ENCODE peak calls at places on chromosomes 7 and 10, in four cellular contexts. One of them, this sample, is unnamed.

GRCh38 chr10:114957122-114957521 is 19.1 kb downstream of the TRUB1 start:
- DNase-seq in RPMI7951: no peak
- DNase-seq in activated CD8-positive, alpha-beta T cell treated with anti-CD3 and anti-CD28 coated beads for 36 hours: no peak
- DNase-seq in caudate nucleus: no peak
- DNase-seq in this sample: no peak

GRCh38 chr7:115724400-115725056 is 306.0 kb downstream of the TFEC start:
- DNase-seq in RPMI7951: no peak
- DNase-seq in activated CD8-positive, alpha-beta T cell treated with anti-CD3 and anti-CD28 coated beads for 36 hours: no peak
- DNase-seq in caudate nucleus: no peak
- DNase-seq in this sample: no peak

GRCh38 chr10:24456319-24456718 is 247.4 kb downstream of the KIAA1217 start:
- DNase-seq in RPMI7951: peak; percentile 96
- DNase-seq in activated CD8-positive, alpha-beta T cell treated with anti-CD3 and anti-CD28 coated beads for 36 hours: no peak
- DNase-seq in caudate nucleus: no peak
- DNase-seq in this sample: no peak

GRCh38 chr7:4042402-4042801 is 639.7 kb upstream of the FOXK1 start:
- DNase-seq in RPMI7951: no peak
- DNase-seq in activated CD8-positive, alpha-beta T cell treated with anti-CD3 and anti-CD28 coated beads for 36 hours: no peak
- DNase-seq in caudate nucleus: no peak
- DNase-seq in this sample: no peak

GRCh38 chr10:119029613-119030420 is at the start of gene NANOS1:
- DNase-seq in RPMI7951: no peak
- DNase-seq in activated CD8-positive, alpha-beta T cell treated with anti-CD3 and anti-CD28 coated beads for 36 hours: peak; percentile 18
- DNase-seq in caudate nucleus: no peak
- DNase-seq in this sample: no peak

GRCh38 chr10:94687625-94688248 is 4.2 kb downstream of the CYP2C18 start:
- DNase-seq in RPMI7951: no peak
- DNase-seq in activated CD8-positive, alpha-beta T cell treated with anti-CD3 and anti-CD28 coated beads for 36 hours: no peak
- DNase-seq in caudate nucleus: no peak
- DNase-seq in this sample: no peak

GRCh38 chr7:90955641-90956207 is 308.5 kb upstream of the FZD1 start:
- DNase-seq in RPMI7951: no peak
- DNase-seq in activated CD8-positive, alpha-beta T cell treated with anti-CD3 and anti-CD28 coated beads for 36 hours: no peak
- DNase-seq in caudate nucleus: no peak
- DNase-seq in this sample: no peak

GRCh38 chr7:84370114-84370513 is 175.5 kb upstream of the SEMA3A start:
- DNase-seq in RPMI7951: no peak
- DNase-seq in activated CD8-positive, alpha-beta T cell treated with anti-CD3 and anti-CD28 coated beads for 36 hours: no peak
- DNase-seq in caudate nucleus: no peak
- DNase-seq in this sample: no peak

GRCh38 chr7:43199333-43199732 is 86.9 kb downstream of the HECW1 start:
- DNase-seq in RPMI7951: peak; percentile 51
- DNase-seq in activated CD8-positive, alpha-beta T cell treated with anti-CD3 and anti-CD28 coated beads for 36 hours: no peak
- DNase-seq in caudate nucleus: no peak
- DNase-seq in this sample: no peak

GRCh38 chr10:120940299-120940900 is 89.2 kb downstream of the WDR11 start:
- DNase-seq in RPMI7951: no peak
- DNase-seq in activated CD8-positive, alpha-beta T cell treated with anti-CD3 and anti-CD28 coated beads for 36 hours: no peak
- DNase-seq in caudate nucleus: no peak
- DNase-seq in this sample: no peak

GRCh38 chr10:95814011-95814727 is 58.2 kb downstream of the ENTPD1 start:
- DNase-seq in RPMI7951: peak; percentile 65
- DNase-seq in activated CD8-positive, alpha-beta T cell treated with anti-CD3 and anti-CD28 coated beads for 36 hours: no peak
- DNase-seq in caudate nucleus: no peak
- DNase-seq in this sample: no peak

GRCh38 chr10:28459453-28460144 is 73.3 kb upstream of the WAC start:
- DNase-seq in RPMI7951: no peak
- DNase-seq in activated CD8-positive, alpha-beta T cell treated with anti-CD3 and anti-CD28 coated beads for 36 hours: no peak
- DNase-seq in caudate nucleus: no peak
- DNase-seq in this sample: no peak

GRCh38 chr7:127943541-127944521 is 87.4 kb downstream of the LRRC4 start:
- DNase-seq in RPMI7951: no peak
- DNase-seq in activated CD8-positive, alpha-beta T cell treated with anti-CD3 and anti-CD28 coated beads for 36 hours: no peak
- DNase-seq in caudate nucleus: peak; percentile 80
- DNase-seq in this sample: peak; percentile 61

GRCh38 chr7:108660465-108660864 is 90.8 kb downstream of the DNAJB9 start:
- DNase-seq in RPMI7951: no peak
- DNase-seq in activated CD8-positive, alpha-beta T cell treated with anti-CD3 and anti-CD28 coated beads for 36 hours: no peak
- DNase-seq in caudate nucleus: no peak
- DNase-seq in this sample: no peak

GRCh38 chr7:116610210-116610609 is 61.8 kb upstream of the MET start:
- DNase-seq in RPMI7951: peak; percentile 85
- DNase-seq in activated CD8-positive, alpha-beta T cell treated with anti-CD3 and anti-CD28 coated beads for 36 hours: no peak
- DNase-seq in caudate nucleus: no peak
- DNase-seq in this sample: no peak

GRCh38 chr10:86837663-86838062 is 81.2 kb downstream of the BMPR1A start:
- DNase-seq in RPMI7951: no peak
- DNase-seq in activated CD8-positive, alpha-beta T cell treated with anti-CD3 and anti-CD28 coated beads for 36 hours: no peak
- DNase-seq in caudate nucleus: no peak
- DNase-seq in this sample: no peak

GRCh38 chr10:56360967-56361841 is at the start of gene ZWINT:
- DNase-seq in RPMI7951: peak; percentile 93
- DNase-seq in activated CD8-positive, alpha-beta T cell treated with anti-CD3 and anti-CD28 coated beads for 36 hours: peak; percentile 96
- DNase-seq in caudate nucleus: peak; percentile 94
- DNase-seq in this sample: peak; percentile 84

GRCh38 chr10:71860243-71861029 is 9.4 kb upstream of the PSAP start:
- DNase-seq in RPMI7951: peak; percentile 99
- DNase-seq in activated CD8-positive, alpha-beta T cell treated with anti-CD3 and anti-CD28 coated beads for 36 hours: peak; percentile 53
- DNase-seq in caudate nucleus: peak; percentile 91
- DNase-seq in this sample: peak; percentile 95

GRCh38 chr10:21032587-21033319 is 135.6 kb upstream of the NEBL start:
- DNase-seq in RPMI7951: no peak
- DNase-seq in activated CD8-positive, alpha-beta T cell treated with anti-CD3 and anti-CD28 coated beads for 36 hours: no peak
- DNase-seq in caudate nucleus: no peak
- DNase-seq in this sample: no peak

GRCh38 chr10:114401195-114401741 is 3.0 kb downstream of the AFAP1L2 start:
- DNase-seq in RPMI7951: peak; percentile 64
- DNase-seq in activated CD8-positive, alpha-beta T cell treated with anti-CD3 and anti-CD28 coated beads for 36 hours: no peak
- DNase-seq in caudate nucleus: peak; percentile 5
- DNase-seq in this sample: no peak

GRCh38 chr7:127530148-127530547 is 55.2 kb downstream of the GCC1 start:
- DNase-seq in RPMI7951: no peak
- DNase-seq in activated CD8-positive, alpha-beta T cell treated with anti-CD3 and anti-CD28 coated beads for 36 hours: no peak
- DNase-seq in caudate nucleus: no peak
- DNase-seq in this sample: no peak

GRCh38 chr7:30445770-30446169 is 32.8 kb downstream of the NOD1 start:
- DNase-seq in RPMI7951: peak; percentile 18
- DNase-seq in activated CD8-positive, alpha-beta T cell treated with anti-CD3 and anti-CD28 coated beads for 36 hours: peak; percentile 89
- DNase-seq in caudate nucleus: no peak
- DNase-seq in this sample: no peak

GRCh38 chr7:137169282-137169698 is 174.2 kb downstream of the PTN start:
- DNase-seq in RPMI7951: peak; percentile 86
- DNase-seq in activated CD8-positive, alpha-beta T cell treated with anti-CD3 and anti-CD28 coated beads for 36 hours: peak; percentile 2
- DNase-seq in caudate nucleus: peak; percentile 55
- DNase-seq in this sample: no peak

GRCh38 chr7:32177216-32177615 is 107.0 kb upstream of the PDE1C start:
- DNase-seq in RPMI7951: no peak
- DNase-seq in activated CD8-positive, alpha-beta T cell treated with anti-CD3 and anti-CD28 coated beads for 36 hours: no peak
- DNase-seq in caudate nucleus: no peak
- DNase-seq in this sample: no peak

GRCh38 chr7:41149576-41149975 is 553.3 kb downstream of the INHBA start:
- DNase-seq in RPMI7951: no peak
- DNase-seq in activated CD8-positive, alpha-beta T cell treated with anti-CD3 and anti-CD28 coated beads for 36 hours: no peak
- DNase-seq in caudate nucleus: no peak
- DNase-seq in this sample: no peak

GRCh38 chr10:91603931-91604331 is 28.9 kb downstream of the PPP1R3C start:
- DNase-seq in RPMI7951: peak; percentile 59
- DNase-seq in activated CD8-positive, alpha-beta T cell treated with anti-CD3 and anti-CD28 coated beads for 36 hours: no peak
- DNase-seq in caudate nucleus: no peak
- DNase-seq in this sample: no peak

GRCh38 chr10:3142146-3142875 is 30.3 kb downstream of the PITRM1 start:
- DNase-seq in RPMI7951: no peak
- DNase-seq in activated CD8-positive, alpha-beta T cell treated with anti-CD3 and anti-CD28 coated beads for 36 hours: no peak
- DNase-seq in caudate nucleus: no peak
- DNase-seq in this sample: no peak

GRCh38 chr10:73910401-73910763 is 550 bp upstream of the PLAU start:
- DNase-seq in RPMI7951: no peak
- DNase-seq in activated CD8-positive, alpha-beta T cell treated with anti-CD3 and anti-CD28 coated beads for 36 hours: peak; percentile 49
- DNase-seq in caudate nucleus: no peak
- DNase-seq in this sample: no peak

GRCh38 chr7:50754684-50755083 is 28.0 kb downstream of the GRB10 start:
- DNase-seq in RPMI7951: no peak
- DNase-seq in activated CD8-positive, alpha-beta T cell treated with anti-CD3 and anti-CD28 coated beads for 36 hours: no peak
- DNase-seq in caudate nucleus: no peak
- DNase-seq in this sample: no peak

GRCh38 chr10:88289342-88289741 is 293.8 kb downstream of the RNLS start:
- DNase-seq in RPMI7951: no peak
- DNase-seq in activated CD8-positive, alpha-beta T cell treated with anti-CD3 and anti-CD28 coated beads for 36 hours: no peak
- DNase-seq in caudate nucleus: no peak
- DNase-seq in this sample: no peak

GRCh38 chr7:103343758-103344452 is 662 bp downstream of the DNAJC2 start:
- DNase-seq in RPMI7951: peak; percentile 31
- DNase-seq in activated CD8-positive, alpha-beta T cell treated with anti-CD3 and anti-CD28 coated beads for 36 hours: peak; percentile 59
- DNase-seq in caudate nucleus: no peak
- DNase-seq in this sample: no peak

GRCh38 chr10:70661623-70662361 is 10.5 kb upstream of the ADAMTS14 start:
- DNase-seq in RPMI7951: no peak
- DNase-seq in activated CD8-positive, alpha-beta T cell treated with anti-CD3 and anti-CD28 coated beads for 36 hours: no peak
- DNase-seq in caudate nucleus: no peak
- DNase-seq in this sample: no peak

GRCh38 chr7:136213012-136213411 is 235.9 kb upstream of the MTPN start:
- DNase-seq in RPMI7951: no peak
- DNase-seq in activated CD8-positive, alpha-beta T cell treated with anti-CD3 and anti-CD28 coated beads for 36 hours: no peak
- DNase-seq in caudate nucleus: no peak
- DNase-seq in this sample: no peak

GRCh38 chr7:85103352-85103751 is 83.5 kb downstream of the SEMA3D start:
- DNase-seq in RPMI7951: peak; percentile 15
- DNase-seq in activated CD8-positive, alpha-beta T cell treated with anti-CD3 and anti-CD28 coated beads for 36 hours: no peak
- DNase-seq in caudate nucleus: no peak
- DNase-seq in this sample: no peak

This sample was measured in hypothalamus.